ENCODE peak calls at places on chromosomes 5 and 9, in ten cellular contexts. One of them, this sample, is unnamed. For H3K4me1, the result is how much of the 10 kb centered on the place peaks cover.

GRCh38 chr5:14773588-14773987 is 98.0 kb downstream of the ANKH start:
- DNase-seq in body of pancreas: no peak
- DNase-seq in heart left ventricle: no peak
- DNase-seq in K562: no peak
- DNase-seq in stomach: no peak
- DNase-seq in ovary: no peak
- DNase-seq in A549: no peak
- DNase-seq in Peyer's patch: no peak
- DNase-seq in transverse colon: no peak
- DNase-seq in sigmoid colon: no peak
- DNase-seq in this sample: no peak

GRCh38 chr9:132048191-132048590 is 31.5 kb downstream of the MED27 start:
- DNase-seq in sigmoid colon: no peak
- DNase-seq in heart left ventricle: no peak
- DNase-seq in K562: no peak
- DNase-seq in A549: no peak
- DNase-seq in stomach: no peak
- DNase-seq in Peyer's patch: no peak
- DNase-seq in body of pancreas: no peak
- DNase-seq in transverse colon: no peak
- DNase-seq in ovary: no peak
- DNase-seq in this sample: no peak

GRCh38 chr5:61613679-61614078 is 281.6 kb downstream of the ZSWIM6 start:
- DNase-seq in sigmoid colon: no peak
- DNase-seq in transverse colon: no peak
- DNase-seq in Peyer's patch: no peak
- DNase-seq in stomach: no peak
- DNase-seq in A549: peak
- DNase-seq in ovary: no peak
- DNase-seq in heart left ventricle: no peak
- DNase-seq in body of pancreas: no peak
- DNase-seq in K562: no peak
- DNase-seq in this sample: no peak

GRCh38 chr5:149759986-149760699 is 30.0 kb downstream of the PPARGC1B start:
- DNase-seq in stomach: no peak
- DNase-seq in A549: no peak
- DNase-seq in heart left ventricle: no peak
- DNase-seq in body of pancreas: no peak
- DNase-seq in Peyer's patch: no peak
- DNase-seq in transverse colon: no peak
- DNase-seq in ovary: no peak
- DNase-seq in K562: no peak
- DNase-seq in sigmoid colon: no peak
- DNase-seq in this sample: no peak

GRCh38 chr9:20990867-20991266 is 40.6 kb downstream of the HACD4 start:
- DNase-seq in sigmoid colon: peak
- DNase-seq in stomach: no peak
- DNase-seq in transverse colon: no peak
- DNase-seq in Peyer's patch: no peak
- DNase-seq in heart left ventricle: peak
- DNase-seq in K562: no peak
- DNase-seq in ovary: no peak
- DNase-seq in A549: no peak
- DNase-seq in body of pancreas: no peak
- DNase-seq in this sample: no peak

GRCh38 chr9:35059438-35059837 is 13.0 kb downstream of the VCP start:
- DNase-seq in heart left ventricle: no peak
- DNase-seq in A549: no peak
- DNase-seq in transverse colon: no peak
- DNase-seq in ovary: no peak
- DNase-seq in stomach: no peak
- DNase-seq in sigmoid colon: no peak
- DNase-seq in body of pancreas: no peak
- DNase-seq in Peyer's patch: no peak
- DNase-seq in K562: no peak
- DNase-seq in this sample: no peak

GRCh38 chr5:140481758-140482157 is 65.7 kb upstream of the EIF4EBP3 start:
- DNase-seq in body of pancreas: no peak
- DNase-seq in stomach: no peak
- DNase-seq in sigmoid colon: no peak
- DNase-seq in K562: no peak
- DNase-seq in heart left ventricle: no peak
- DNase-seq in A549: no peak
- DNase-seq in Peyer's patch: no peak
- DNase-seq in ovary: no peak
- DNase-seq in transverse colon: no peak
- DNase-seq in this sample: no peak

GRCh38 chr5:109468737-109469420 is 59.1 kb upstream of the PJA2 start:
- DNase-seq in ovary: peak
- DNase-seq in body of pancreas: peak
- DNase-seq in K562: peak
- DNase-seq in sigmoid colon: peak
- DNase-seq in A549: peak
- DNase-seq in heart left ventricle: peak
- DNase-seq in Peyer's patch: peak
- DNase-seq in transverse colon: peak
- DNase-seq in stomach: peak
- DNase-seq in this sample: peak

GRCh38 chr5:1973391-1974013 is 90.8 kb upstream of the IRX4 start:
- DNase-seq in Peyer's patch: no peak
- DNase-seq in K562: no peak
- DNase-seq in heart left ventricle: no peak
- DNase-seq in transverse colon: no peak
- DNase-seq in ovary: no peak
- DNase-seq in sigmoid colon: no peak
- DNase-seq in body of pancreas: no peak
- DNase-seq in A549: no peak
- DNase-seq in stomach: no peak
- DNase-seq in this sample: no peak

GRCh38 chr5:113965225-113965624 is 396.6 kb upstream of the KCNN2 start:
- DNase-seq in sigmoid colon: no peak
- DNase-seq in Peyer's patch: no peak
- DNase-seq in A549: no peak
- DNase-seq in stomach: no peak
- DNase-seq in body of pancreas: no peak
- DNase-seq in heart left ventricle: no peak
- DNase-seq in ovary: no peak
- DNase-seq in K562: no peak
- DNase-seq in transverse colon: peak
- DNase-seq in this sample: no peak

GRCh38 chr5:83430130-83431010 is 41.2 kb upstream of the VCAN start:
- DNase-seq in stomach: peak
- DNase-seq in transverse colon: peak
- DNase-seq in body of pancreas: peak
- DNase-seq in ovary: peak
- DNase-seq in A549: peak
- DNase-seq in Peyer's patch: no peak
- DNase-seq in K562: peak
- DNase-seq in heart left ventricle: peak
- DNase-seq in sigmoid colon: peak
- DNase-seq in this sample: no peak

GRCh38 chr5:72427488-72428437 is 79.4 kb downstream of the ZNF366 start:
- DNase-seq in stomach: no peak
- DNase-seq in transverse colon: no peak
- DNase-seq in A549: no peak
- DNase-seq in heart left ventricle: peak
- DNase-seq in sigmoid colon: no peak
- DNase-seq in ovary: no peak
- DNase-seq in body of pancreas: no peak
- DNase-seq in Peyer's patch: no peak
- DNase-seq in K562: no peak
- DNase-seq in this sample: no peak

GRCh38 chr5:139946006-139946405 is 97.1 kb downstream of the NRG2 start:
- DNase-seq in body of pancreas: no peak
- DNase-seq in A549: no peak
- DNase-seq in transverse colon: no peak
- DNase-seq in stomach: no peak
- DNase-seq in K562: no peak
- DNase-seq in sigmoid colon: no peak
- DNase-seq in Peyer's patch: no peak
- DNase-seq in heart left ventricle: no peak
- DNase-seq in ovary: no peak
- DNase-seq in this sample: no peak

GRCh38 chr9:91421022-91421765 is 2.4 kb downstream of the NFIL3 start:
- DNase-seq in heart left ventricle: peak
- DNase-seq in A549: no peak
- DNase-seq in ovary: peak
- DNase-seq in sigmoid colon: peak
- DNase-seq in K562: no peak
- DNase-seq in stomach: no peak
- DNase-seq in transverse colon: peak
- DNase-seq in body of pancreas: peak
- DNase-seq in Peyer's patch: no peak
- DNase-seq in this sample: no peak

GRCh38 chr5:155004138-155004744 is 9.3 kb upstream of the KIF4B start:
- DNase-seq in sigmoid colon: no peak
- DNase-seq in heart left ventricle: no peak
- DNase-seq in ovary: no peak
- DNase-seq in Peyer's patch: no peak
- DNase-seq in K562: peak
- DNase-seq in body of pancreas: peak
- DNase-seq in A549: peak
- DNase-seq in transverse colon: peak
- DNase-seq in stomach: peak
- DNase-seq in this sample: no peak

GRCh38 chr9:127550751-127551150 is 61.3 kb upstream of the STXBP1 start:
- DNase-seq in body of pancreas: peak
- DNase-seq in transverse colon: peak
- DNase-seq in heart left ventricle: no peak
- DNase-seq in stomach: peak
- DNase-seq in Peyer's patch: no peak
- DNase-seq in K562: no peak
- DNase-seq in A549: no peak
- DNase-seq in ovary: no peak
- DNase-seq in sigmoid colon: no peak
- DNase-seq in this sample: no peak

GRCh38 chr5:76978869-76979268 is 26.0 kb downstream of the CRHBP start:
- DNase-seq in A549: no peak
- DNase-seq in sigmoid colon: no peak
- DNase-seq in heart left ventricle: no peak
- DNase-seq in transverse colon: no peak
- DNase-seq in Peyer's patch: no peak
- DNase-seq in K562: no peak
- DNase-seq in body of pancreas: no peak
- DNase-seq in stomach: no peak
- DNase-seq in ovary: no peak
- DNase-seq in this sample: no peak

GRCh38 chr9:124282442-124283231 is 24.9 kb downstream of the NEK6 start:
- DNase-seq in body of pancreas: peak
- DNase-seq in transverse colon: peak
- DNase-seq in Peyer's patch: no peak
- DNase-seq in K562: peak
- DNase-seq in ovary: peak
- DNase-seq in sigmoid colon: peak
- DNase-seq in A549: no peak
- DNase-seq in stomach: peak
- DNase-seq in heart left ventricle: peak
- DNase-seq in this sample: no peak

GRCh38 chr9:112784020-112784788 is 33.6 kb downstream of the SNX30 start:
- DNase-seq in body of pancreas: peak
- DNase-seq in heart left ventricle: no peak
- DNase-seq in K562: no peak
- DNase-seq in sigmoid colon: no peak
- DNase-seq in A549: no peak
- DNase-seq in stomach: no peak
- DNase-seq in ovary: no peak
- DNase-seq in Peyer's patch: no peak
- DNase-seq in transverse colon: no peak
- DNase-seq in this sample: no peak

GRCh38 chr9:106916491-106917235 is 53.7 kb downstream of the ZNF462 start:
- DNase-seq in sigmoid colon: peak
- DNase-seq in heart left ventricle: peak
- DNase-seq in stomach: no peak
- DNase-seq in transverse colon: peak
- DNase-seq in body of pancreas: peak
- DNase-seq in Peyer's patch: no peak
- DNase-seq in K562: no peak
- DNase-seq in ovary: peak
- DNase-seq in A549: peak
- DNase-seq in this sample: no peak

GRCh38 chr9:124795881-124796415 is 19.0 kb downstream of the OLFML2A start:
- DNase-seq in sigmoid colon: no peak
- DNase-seq in heart left ventricle: peak
- DNase-seq in A549: no peak
- DNase-seq in ovary: no peak
- DNase-seq in body of pancreas: no peak
- DNase-seq in stomach: no peak
- DNase-seq in transverse colon: no peak
- DNase-seq in Peyer's patch: no peak
- DNase-seq in K562: no peak
- DNase-seq in this sample: no peak

GRCh38 chr9:101706261-101706798 is 32.1 kb downstream of the GRIN3A start:
- DNase-seq in stomach: no peak
- DNase-seq in heart left ventricle: no peak
- DNase-seq in sigmoid colon: no peak
- DNase-seq in K562: no peak
- DNase-seq in A549: no peak
- DNase-seq in transverse colon: no peak
- DNase-seq in ovary: no peak
- DNase-seq in body of pancreas: no peak
- DNase-seq in Peyer's patch: no peak
- DNase-seq in this sample: no peak
- TF ChIP-seq POLR2A in stomach: no peak
- TF ChIP-seq POLR2A in heart left ventricle: no peak
- TF ChIP-seq POLR2A in sigmoid colon: no peak
- TF ChIP-seq POLR2A in K562: no peak
- TF ChIP-seq POLR2A in A549: no peak
- TF ChIP-seq POLR2A in transverse colon: no peak
- TF ChIP-seq POLR2A in ovary: no peak
- TF ChIP-seq POLR2A in body of pancreas: no peak
- TF ChIP-seq POLR2A in Peyer's patch: no peak
- TF ChIP-seq POLR2A in this sample: no peak

GRCh38 chr9:99266136-99267023 is 44.3 kb downstream of the SEC61B start:
- DNase-seq in body of pancreas: peak
- DNase-seq in sigmoid colon: peak
- DNase-seq in heart left ventricle: peak
- DNase-seq in stomach: peak
- DNase-seq in ovary: peak
- DNase-seq in K562: peak
- DNase-seq in Peyer's patch: peak
- DNase-seq in transverse colon: peak
- DNase-seq in A549: peak
- DNase-seq in this sample: no peak
- H3K4me1 ChIP-seq in body of pancreas: under half
- H3K4me1 ChIP-seq in sigmoid colon: under half
- H3K4me1 ChIP-seq in heart left ventricle: under half
- H3K4me1 ChIP-seq in stomach: under half
- H3K4me1 ChIP-seq in ovary: under half
- H3K4me1 ChIP-seq in K562: under half
- H3K4me1 ChIP-seq in Peyer's patch: under half
- H3K4me1 ChIP-seq in transverse colon: under half
- H3K4me1 ChIP-seq in A549: under half
- H3K4me1 ChIP-seq in this sample: under half

GRCh38 chr5:172235827-172236749 is 42.1 kb downstream of the EFCAB9 start:
- DNase-seq in K562: no peak
- DNase-seq in stomach: peak
- DNase-seq in Peyer's patch: no peak
- DNase-seq in A549: no peak
- DNase-seq in sigmoid colon: no peak
- DNase-seq in transverse colon: peak
- DNase-seq in body of pancreas: peak
- DNase-seq in ovary: no peak
- DNase-seq in heart left ventricle: no peak
- DNase-seq in this sample: no peak
- H3K4me3 ChIP-seq in K562: no peak
- H3K4me3 ChIP-seq in stomach: no peak
- H3K4me3 ChIP-seq in Peyer's patch: no peak
- H3K4me3 ChIP-seq in A549: no peak
- H3K4me3 ChIP-seq in sigmoid colon: no peak
- H3K4me3 ChIP-seq in transverse colon: no peak
- H3K4me3 ChIP-seq in body of pancreas: no peak
- H3K4me3 ChIP-seq in ovary: no peak
- H3K4me3 ChIP-seq in heart left ventricle: no peak
- H3K4me3 ChIP-seq in this sample: no peak

GRCh38 chr5:142300677-142301076 is 24.1 kb downstream of the SPRY4 start:
- DNase-seq in transverse colon: no peak
- DNase-seq in sigmoid colon: no peak
- DNase-seq in body of pancreas: no peak
- DNase-seq in A549: no peak
- DNase-seq in K562: no peak
- DNase-seq in stomach: no peak
- DNase-seq in heart left ventricle: no peak
- DNase-seq in Peyer's patch: no peak
- DNase-seq in ovary: no peak
- DNase-seq in this sample: no peak
- TF ChIP-seq POLR2A in transverse colon: no peak
- TF ChIP-seq POLR2A in sigmoid colon: no peak
- TF ChIP-seq POLR2A in body of pancreas: no peak
- TF ChIP-seq POLR2A in A549: no peak
- TF ChIP-seq POLR2A in K562: no peak
- TF ChIP-seq POLR2A in stomach: no peak
- TF ChIP-seq POLR2A in heart left ventricle: no peak
- TF ChIP-seq POLR2A in Peyer's patch: no peak
- TF ChIP-seq POLR2A in ovary: no peak
- TF ChIP-seq POLR2A in this sample: no peak

This sample was measured in esophagus squamous epithelium.